ENCODE peak calls at places on chromosomes 7 and 10, in seven cellular contexts. H is GM23338, T is vagina, D is stomach, O is transverse colon, C is GM12878, M is endothelial cell of umbilical vein. U is an unnamed sample.

GRCh38 chr10:113704637-113705343 is 25.1 kb downstream of the CASP7 start:
- DNase-seq in C (no peak), T (no peak), D (no peak), H (peak), O (no peak), M (peak), U (no peak)

GRCh38 chr10:77418211-77418640 is 219.4 kb downstream of the KCNMA1 start:
- DNase-seq in H (no peak), O (no peak), D (no peak), M (no peak), C (no peak), T (no peak), U (no peak)

GRCh38 chr10:94211187-94211529 is 151.6 kb downstream of the NOC3L start:
- DNase-seq in O (no peak), C (no peak), T (no peak), H (no peak), M (no peak), D (no peak), U (no peak)

GRCh38 chr10:80144302-80145131 is 12.0 kb downstream of the PLAC9 start:
- DNase-seq in M (no peak), O (peak), T (peak), C (no peak), D (peak), H (no peak), U (peak)

GRCh38 chr7:98399903-98400537 is 870 bp downstream of the BAIAP2L1 start:
- DNase-seq in T (no peak), O (no peak), M (no peak), C (no peak), H (peak), D (no peak), U (no peak)

GRCh38 chr10:99754670-99755069 is 22.6 kb downstream of the CUTC start:
- DNase-seq in T (no peak), O (no peak), M (peak), H (no peak), C (no peak), D (no peak), U (no peak)

GRCh38 chr7:2870471-2870941 is 26.4 kb upstream of the GNA12 start:
- DNase-seq in D (peak), H (peak), M (peak), C (no peak), O (peak), T (no peak), U (peak)

GRCh38 chr10:21315321-21316220 is 209.9 kb downstream of the SKIDA1 start:
- DNase-seq in D (peak), T (no peak), C (no peak), M (peak), O (no peak), H (peak), U (no peak)

GRCh38 chr10:132885451-132886210 is 56.7 kb downstream of the CFAP46 start:
- DNase-seq in M (no peak), C (no peak), H (no peak), T (no peak), O (peak), D (no peak), U (no peak)

GRCh38 chr7:69018200-69018599 is 580.1 kb upstream of the AUTS2 start:
- DNase-seq in M (no peak), C (no peak), T (no peak), O (no peak), D (no peak), H (peak), U (no peak)

GRCh38 chr7:1641173-1641572 is 28.9 kb upstream of the ELFN1 start:
- DNase-seq in M (no peak), T (no peak), O (no peak), H (no peak), C (no peak), D (no peak), U (no peak)

GRCh38 chr10:117541909-117542705 is 439 bp upstream of the EMX2 start:
- DNase-seq in D (no peak), C (no peak), H (peak), M (no peak), T (no peak), O (no peak), U (no peak)

GRCh38 chr10:83983578-83984255 is 155.6 kb upstream of the GHITM start:
- DNase-seq in O (no peak), T (no peak), H (peak), M (peak), C (no peak), D (no peak), U (no peak)

GRCh38 chr7:98802088-98802780 is 67.6 kb downstream of the TMEM130 start:
- DNase-seq in T (no peak), O (peak), H (peak), M (no peak), D (no peak), C (peak), U (peak)

GRCh38 chr7:100874300-100874576 is 665 bp upstream of the SRRT start:
- DNase-seq in D (no peak), C (no peak), M (no peak), O (no peak), T (no peak), H (peak), U (no peak)

GRCh38 chr7:121126801-121127534 is 138.5 kb downstream of the CPED1 start:
- DNase-seq in M (peak), D (no peak), T (no peak), H (peak), O (no peak), C (no peak), U (no peak)

GRCh38 chr10:97234403-97234802 is 48.6 kb upstream of the SLIT1 start:
- DNase-seq in H (peak), C (no peak), O (no peak), T (no peak), D (no peak), M (peak), U (peak)

GRCh38 chr10:62740885-62741284 is 63.6 kb upstream of the ADO start:
- DNase-seq in D (no peak), C (no peak), H (no peak), T (no peak), M (no peak), O (no peak), U (no peak)

GRCh38 chr7:102154425-102154824 is 132.2 kb upstream of the SH2B2 start:
- DNase-seq in O (no peak), D (no peak), C (no peak), T (no peak), H (no peak), M (no peak), U (no peak)

GRCh38 chr7:102153586-102153948 is 133.1 kb upstream of the SH2B2 start:
- DNase-seq in C (no peak), T (no peak), H (no peak), O (no peak), D (no peak), M (no peak), U (no peak)

GRCh38 chr7:102150266-102150665 is 136.4 kb upstream of the SH2B2 start:
- DNase-seq in M (no peak), C (no peak), T (no peak), D (no peak), O (no peak), H (no peak), U (no peak)

GRCh38 chr7:102155821-102156441 is 130.7 kb upstream of the SH2B2 start:
- DNase-seq in O (no peak), T (no peak), C (no peak), M (no peak), H (no peak), D (no peak), U (no peak)

GRCh38 chr7:102152672-102153585 is 133.7 kb upstream of the SH2B2 start:
- DNase-seq in H (peak), D (no peak), T (no peak), M (peak), C (no peak), O (no peak), U (no peak)
- TF ChIP-seq POLR2AphosphoS5 in H (no peak), D (no peak), T (no peak), M (no peak), C (no peak), O (peak), U (no peak)

DNA sequence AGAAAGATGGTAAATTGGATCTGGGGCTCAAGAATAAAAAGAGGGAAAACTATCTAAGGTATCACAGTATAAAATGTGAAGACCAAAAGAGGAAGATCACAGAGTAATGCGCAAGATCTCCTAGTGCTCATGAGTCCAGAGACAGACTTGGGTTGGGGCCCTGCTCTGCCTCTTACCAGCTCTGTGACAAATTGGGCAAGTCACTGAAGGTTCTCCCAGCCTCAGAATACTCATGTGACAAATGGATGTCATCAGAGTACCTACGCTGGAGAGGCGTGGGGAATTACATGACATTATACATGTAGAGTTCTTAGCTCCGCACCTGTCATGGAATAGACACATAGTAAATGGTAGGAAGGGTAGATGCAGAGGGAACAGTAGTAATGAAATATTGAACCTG is 124.4 kb downstream of the DOCK4 start:
- DNase-seq in M (no peak), T (no peak), D (no peak), C (no peak), H (no peak), O (no peak), U (peak)
- H3K27ac ChIP-seq in M (peak), T (no peak), D (peak), C (no peak), H (no peak), O (no peak), U (peak)

DNA sequence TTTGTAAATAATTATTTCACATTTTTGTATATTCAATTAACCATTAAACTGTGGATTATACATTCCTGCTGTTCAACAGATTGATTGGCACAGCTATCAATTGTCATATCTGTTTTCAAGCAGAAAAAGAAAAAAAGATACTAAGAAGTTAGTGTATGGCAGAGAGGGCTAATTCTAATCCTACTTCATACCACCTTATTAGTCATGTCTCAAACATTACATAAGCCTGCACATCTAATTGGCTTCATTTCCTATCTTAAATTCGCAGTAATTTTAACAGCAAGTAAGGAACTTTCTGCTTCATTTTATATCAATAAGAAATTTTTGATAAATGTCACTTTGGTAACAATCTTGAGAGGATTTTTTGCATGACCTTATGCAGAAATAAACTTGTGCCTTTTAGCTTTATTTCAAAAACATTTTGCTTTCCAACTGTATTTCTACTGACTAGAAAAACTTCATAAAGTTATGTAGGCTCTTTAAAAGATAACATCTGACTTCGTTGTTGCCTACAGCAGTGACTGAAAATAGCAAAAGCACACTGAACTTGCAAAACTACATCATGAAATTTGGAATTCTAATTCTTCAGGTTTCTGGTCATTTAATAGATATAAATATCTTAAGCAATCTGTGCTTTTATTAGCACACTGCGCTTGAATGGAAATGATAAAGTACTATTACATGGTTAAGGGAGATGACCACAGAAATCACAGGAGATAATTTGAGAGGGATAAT is 111.5 kb downstream of the SEMA3C start:
- DNase-seq in D (no peak), O (no peak), T (no peak), H (no peak), C (no peak), M (no peak), U (no peak)
- TF ChIP-seq POLR2AphosphoS5 in D (no peak), O (no peak), T (no peak), H (no peak), C (no peak), M (no peak), U (no peak)

GRCh38 chr7:77580762-77581350 is 43.8 kb downstream of the PTPN12 start:
- DNase-seq in O (no peak), C (no peak), M (no peak), H (no peak), D (no peak), T (no peak), U (peak)

GRCh38 chr7:77575187-77575586 is 38.1 kb downstream of the PTPN12 start:
- DNase-seq in D (no peak), T (no peak), O (no peak), M (no peak), C (no peak), H (no peak), U (no peak)

GRCh38 chr7:77571791-77572190 is 34.7 kb downstream of the PTPN12 start:
- DNase-seq in M (no peak), T (no peak), D (no peak), O (no peak), C (no peak), H (no peak), U (no peak)

GRCh38 chr7:77576856-77577255 is 39.8 kb downstream of the PTPN12 start:
- DNase-seq in O (no peak), C (no peak), T (no peak), H (no peak), D (no peak), M (no peak), U (no peak)
- H3K27ac ChIP-seq in O (no peak), C (no peak), T (no peak), H (peak), D (no peak), M (no peak), U (no peak)